ENCODE peak calls at places on chromosomes 13 and 19, in ten cellular contexts. B is A549, O is GM12878, H is WTC11, G is HCT116, J is H1, U is K562, M is SK-N-SH, P is endothelial cell of umbilical vein, C is HepG2. S is an unnamed sample.

GRCh38 chr19:35350591-35350990 is 2.9 kb downstream of the FFAR1 start:
- DNase-seq in U (no peak), H (no peak), C (no peak), J (peak), P (no peak), G (no peak), B (no peak), M (no peak), O (no peak), S (no peak)

GRCh38 chr13:101303512-101303911 is 112.8 kb downstream of the NALCN start:
- DNase-seq in G (no peak), C (no peak), M (peak), O (no peak), J (no peak), H (no peak), B (no peak), U (no peak), P (no peak), S (peak)

GRCh38 chr19:18975011-18975410 is 34.0 kb upstream of the HOMER3 start:
- DNase-seq in B (no peak), G (no peak), O (no peak), M (no peak), J (no peak), H (no peak), P (no peak), C (no peak), U (no peak), S (peak)

GRCh38 chr19:6849876-6850275 is 37.5 kb upstream of the ADGRE1 start:
- DNase-seq in P (peak), B (no peak), G (no peak), H (no peak), M (no peak), U (no peak), J (no peak), C (no peak), O (no peak), S (no peak)

GRCh38 chr13:83221813-83222241 is 660.4 kb downstream of the SLITRK1 start:
- DNase-seq in M (no peak), O (no peak), C (no peak), P (no peak), J (no peak), B (no peak), U (no peak), G (no peak), H (no peak), S (no peak)

GRCh38 chr19:43620061-43621001 is 902 bp upstream of the ZNF428 start:
- DNase-seq in H (no peak), C (no peak), G (no peak), P (no peak), B (no peak), J (no peak), M (no peak), O (no peak), U (peak), S (no peak)

GRCh38 chr19:8585894-8586750 is 8.9 kb upstream of the MYO1F start:
- DNase-seq in P (no peak), O (no peak), J (peak), H (peak), M (peak), U (peak), C (peak), G (peak), B (no peak), S (peak)

GRCh38 chr13:101647760-101648159 is 195.3 kb downstream of the ITGBL1 start:
- DNase-seq in M (no peak), J (no peak), U (no peak), C (no peak), G (no peak), P (no peak), H (no peak), O (no peak), B (no peak), S (no peak)

GRCh38 chr13:67143544-67144115 is 86.5 kb downstream of the PCDH9 start:
- DNase-seq in G (no peak), C (no peak), U (no peak), P (no peak), B (no peak), J (no peak), O (no peak), M (no peak), H (no peak), S (no peak)

GRCh38 chr13:21965095-21965494 is 294.2 kb downstream of the FGF9 start:
- DNase-seq in U (no peak), C (no peak), G (no peak), M (no peak), B (no peak), P (no peak), H (no peak), O (no peak), J (no peak), S (no peak)

GRCh38 chr19:4354897-4355296 is 11.5 kb downstream of the MPND start:
- DNase-seq in U (no peak), J (no peak), C (no peak), G (no peak), B (no peak), H (no peak), O (no peak), P (no peak), M (no peak), S (no peak)

GRCh38 chr13:98797456-98797855 is 45.0 kb upstream of the SLC15A1 start:
- DNase-seq in U (no peak), M (no peak), H (no peak), C (no peak), P (no peak), B (no peak), J (no peak), O (no peak), G (no peak), S (no peak)

GRCh38 chr19:13243971-13244370 is 93.8 kb downstream of the IER2 start:
- DNase-seq in H (no peak), C (no peak), P (no peak), B (no peak), M (no peak), J (no peak), U (no peak), O (no peak), G (no peak), S (no peak)

GRCh38 chr19:10243606-10244005 is 8.4 kb upstream of the MRPL4 start:
- DNase-seq in U (no peak), C (no peak), M (no peak), P (no peak), B (no peak), H (no peak), J (no peak), G (no peak), O (no peak), S (no peak)

GRCh38 chr19:1854542-1855039 is 6.3 kb upstream of the REXO1 start:
- DNase-seq in B (no peak), J (no peak), M (no peak), G (no peak), P (no peak), O (no peak), U (peak), H (peak), C (no peak), S (no peak)

GRCh38 chr13:112213467-112214245 is 146.7 kb downstream of the SOX1 start:
- DNase-seq in C (peak), B (no peak), J (no peak), G (no peak), U (no peak), P (no peak), H (no peak), M (no peak), O (no peak), S (no peak)

GRCh38 chr13:26721251-26721939 is 39.2 kb downstream of the GPR12 start:
- DNase-seq in H (no peak), G (no peak), U (no peak), P (no peak), O (no peak), B (no peak), C (no peak), J (no peak), M (no peak), S (peak)

GRCh38 chr19:45294291-45295029 is 28.2 kb downstream of the CKM start:
- DNase-seq in O (no peak), J (no peak), M (no peak), H (no peak), G (no peak), B (no peak), P (no peak), U (no peak), C (no peak), S (no peak)

GRCh38 chr19:13053238-13053637 is 49.4 kb downstream of the LYL1 start:
- DNase-seq in U (no peak), J (no peak), G (no peak), C (no peak), O (no peak), M (no peak), H (no peak), B (no peak), P (no peak), S (no peak)

GRCh38 chr13:67267136-67267535 is 37.0 kb upstream of the PCDH9 start:
- DNase-seq in C (no peak), B (no peak), M (no peak), O (no peak), U (no peak), H (no peak), G (no peak), J (no peak), P (no peak), S (no peak)

GRCh38 chr19:14116918-14117578 is 514 bp downstream of the PRKACA start:
- DNase-seq in U (peak), O (no peak), J (no peak), M (peak), H (peak), P (no peak), C (no peak), G (no peak), B (no peak), S (peak)

GRCh38 chr19:748274-748598 is 2.7 kb upstream of the MISP start:
- DNase-seq in H (no peak), J (no peak), C (no peak), G (no peak), P (no peak), M (peak), B (no peak), O (no peak), U (peak), S (no peak)

GRCh38 chr13:24228852-24229458 is 68.4 kb downstream of the SPATA13 start:
- DNase-seq in C (peak), H (peak), P (peak), J (no peak), M (peak), O (no peak), U (peak), G (peak), B (peak), S (peak)

GRCh38 chr19:690203-690602 is 5.0 kb downstream of the PRSS57 start:
- DNase-seq in P (no peak), U (no peak), G (no peak), O (no peak), M (no peak), H (no peak), J (no peak), C (no peak), B (no peak), S (no peak)

GRCh38 chr13:27661017-27661416 is 39.3 kb downstream of the POLR1D start:
- DNase-seq in H (no peak), C (no peak), J (no peak), B (no peak), P (no peak), M (no peak), G (no peak), O (no peak), U (no peak), S (no peak)

GRCh38 chr13:99976502-99977115 is 5.0 kb upstream of the ZIC2 start:
- DNase-seq in C (no peak), O (no peak), J (peak), G (no peak), U (no peak), H (no peak), M (no peak), B (no peak), P (no peak), S (no peak)

GRCh38 chr13:91721413-91721812 is 323.0 kb downstream of the GPC5 start:
- DNase-seq in U (no peak), C (no peak), M (no peak), O (peak), B (no peak), P (no peak), G (no peak), J (no peak), H (no peak), S (no peak)

GRCh38 chr13:91722267-91722884 is 324.0 kb downstream of the GPC5 start:
- DNase-seq in G (no peak), U (peak), M (peak), B (no peak), P (peak), O (no peak), J (no peak), C (no peak), H (no peak), S (peak)

GRCh38 chr13:91714726-91715334 is 316.4 kb downstream of the GPC5 start:
- DNase-seq in G (no peak), U (no peak), M (peak), C (no peak), B (no peak), O (no peak), P (no peak), J (no peak), H (no peak), S (no peak)

GRCh38 chr13:91716436-91717065 is 318.1 kb downstream of the GPC5 start:
- DNase-seq in M (no peak), P (no peak), B (no peak), G (no peak), C (no peak), H (no peak), J (no peak), O (no peak), U (no peak), S (no peak)

GRCh38 chr13:91719033-91719432 is 320.6 kb downstream of the GPC5 start:
- DNase-seq in J (no peak), P (peak), O (no peak), U (peak), C (no peak), M (no peak), G (no peak), H (no peak), B (no peak), S (peak)
- TF ChIP-seq MAX in J (no peak), P (no peak), O (no peak), U (no peak), C (no peak), M (no peak), G (no peak), H (no peak), B (no peak), S (peak)

DNA sequence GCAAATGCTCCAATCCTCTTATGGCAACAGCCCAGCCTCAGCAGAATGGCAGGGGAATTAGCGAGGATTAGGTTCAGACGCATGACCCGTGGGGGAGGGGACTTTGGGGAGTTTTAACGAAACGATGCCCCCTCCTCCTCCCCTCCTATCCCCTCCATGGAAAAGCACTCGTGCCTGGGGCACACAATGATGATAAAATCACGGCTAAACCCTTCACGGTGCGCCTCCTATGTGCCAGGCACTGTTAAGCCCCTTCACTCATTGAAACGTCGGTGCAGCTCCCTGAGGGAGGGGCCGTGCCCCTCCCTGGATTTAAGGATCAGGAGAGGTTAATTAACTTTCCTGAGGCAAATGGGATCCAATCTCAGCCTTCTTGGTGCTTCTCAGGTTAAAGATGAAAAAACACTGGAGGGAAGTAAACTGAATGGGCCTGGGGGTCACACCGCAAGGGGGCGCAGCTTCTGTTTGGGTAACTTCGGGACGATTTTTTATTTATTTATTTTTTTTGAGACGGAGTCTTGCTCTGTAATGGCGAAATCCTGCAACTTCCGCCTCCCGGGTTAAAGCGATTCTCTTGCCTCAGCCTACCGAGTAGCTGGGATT is 10.1 kb upstream of the TPRX2 start:
- DNase-seq in M (peak), O (no peak), B (peak), H (peak), U (peak), J (peak), G (peak), P (no peak), C (peak), S (peak)
- TF ChIP-seq CTCF in M (peak), O (no peak), B (peak), H (peak), U (peak), J (peak), G (peak), P (peak), C (peak), S (peak)

DNA sequence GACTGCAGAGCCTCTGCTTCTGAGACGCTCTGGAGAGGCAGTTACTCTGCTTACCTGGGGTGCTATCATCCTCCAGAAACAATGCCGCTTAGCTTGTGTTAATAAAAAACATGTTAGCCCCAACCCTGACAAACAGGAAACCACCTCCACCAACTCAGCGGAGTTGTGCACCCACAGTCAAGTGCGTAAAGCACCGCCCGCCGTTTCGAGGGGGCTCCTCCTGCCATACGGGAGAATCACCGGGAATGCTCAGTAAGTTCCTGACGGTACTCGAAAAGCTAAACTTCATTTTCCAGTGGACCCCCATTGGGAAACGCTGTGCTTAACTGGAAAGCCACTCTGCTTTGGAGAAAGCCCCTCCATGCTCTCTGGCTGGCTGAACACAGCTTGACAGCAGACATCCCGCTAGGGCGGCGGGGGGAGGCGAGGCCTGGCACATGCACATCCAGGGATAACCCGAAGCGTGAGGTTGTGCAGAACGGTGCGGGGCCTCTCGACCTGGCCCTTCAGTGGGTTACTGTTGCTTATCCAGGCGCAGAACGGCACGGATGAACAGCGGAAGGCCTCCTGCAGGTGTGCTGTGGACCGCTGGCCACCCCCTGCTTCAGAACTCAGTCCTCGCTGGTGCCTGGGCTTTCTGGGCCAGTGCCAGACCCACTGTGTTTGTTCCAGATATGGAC is 17.1 kb downstream of the GAS6 start:
- DNase-seq in H (peak), C (no peak), U (no peak), P (no peak), J (no peak), M (no peak), O (no peak), B (no peak), G (no peak), S (no peak)
- TF ChIP-seq MAX in H (no peak), C (no peak), U (no peak), P (no peak), J (no peak), M (no peak), O (no peak), B (no peak), G (no peak), S (no peak)

DNA sequence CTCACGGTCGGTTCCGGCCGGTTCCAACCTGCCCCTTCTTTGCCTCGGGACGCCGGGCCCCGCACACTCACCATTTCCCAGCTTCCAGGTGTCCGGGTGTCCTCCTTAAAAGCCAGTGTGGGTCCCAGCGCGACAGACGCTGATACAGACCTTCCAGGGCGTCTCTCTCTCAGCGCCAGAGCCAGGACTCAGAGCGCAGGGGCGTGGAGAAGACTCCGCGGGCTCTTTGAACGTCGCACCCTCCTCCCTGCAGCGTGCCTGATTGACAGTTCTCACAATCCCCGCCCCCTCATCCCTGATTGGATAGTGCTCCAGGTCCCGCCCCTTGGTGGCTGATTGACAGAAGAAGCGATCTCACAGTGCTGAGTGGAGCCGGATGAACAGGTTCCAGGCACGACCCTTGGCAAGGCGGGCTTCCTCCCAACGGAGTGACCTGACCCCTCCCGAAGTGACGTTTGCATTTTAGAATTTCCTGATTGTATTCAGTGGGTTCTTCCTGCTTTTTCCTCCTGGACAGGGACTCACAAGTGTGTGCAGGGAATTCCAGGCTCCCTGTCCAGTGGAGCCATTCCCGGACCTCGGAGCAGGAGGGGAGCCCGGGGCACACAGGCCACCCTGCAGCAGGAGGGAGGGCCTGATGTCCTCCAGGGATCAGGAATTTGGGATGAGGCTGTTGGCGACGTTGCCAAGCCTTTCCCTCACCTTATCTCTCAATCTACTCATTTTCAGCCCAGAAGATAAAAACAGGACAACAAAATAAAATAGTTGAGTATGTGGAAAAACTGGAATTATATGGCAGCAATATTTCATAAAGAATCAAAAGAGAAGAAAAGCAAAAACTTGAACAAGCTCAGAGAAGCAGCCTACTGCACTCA is at the start of gene ZNF823:
- DNase-seq in B (peak), O (peak), H (peak), J (peak), C (peak), U (peak), M (peak), G (peak), P (peak), S (peak)
- TF ChIP-seq CTCF in B (no peak), O (no peak), H (no peak), J (no peak), C (no peak), U (no peak), M (no peak), G (no peak), P (no peak), S (no peak)